ENCODE peak calls at places on chromosome 14, in five cellular contexts. S, C, V, U and N are unnamed samples.

GRCh38 chr14:75010472-75010871 is 7.8 kb downstream of the EIF2B2 start:
- DNase-seq in V (peak; percentile 46), U (no peak), S (peak; percentile 32), C (no peak), N (no peak)

GRCh38 chr14:59427653-59428578 is 37.3 kb downstream of the GPR135 start:
- DNase-seq in C (no peak), U (no peak), S (peak; percentile 27), V (peak; percentile 69), N (peak; percentile 53)

GRCh38 chr14:35331605-35332516 is 39.7 kb downstream of the PSMA6 start:
- DNase-seq in V (peak; percentile 45), S (no peak), C (peak; percentile 47), U (no peak), N (no peak)

GRCh38 chr14:34711169-34711568 is 3.2 kb downstream of the CFL2 start:
- DNase-seq in S (peak; percentile 73), V (peak; percentile 78), C (peak; percentile 86), U (no peak), N (peak; percentile 77)

GRCh38 chr14:69261761-69262331 is 1.9 kb downstream of the GALNT16 start:
- DNase-seq in V (no peak), U (peak; percentile 42), C (no peak), S (peak; percentile 60), N (peak; percentile 16)

GRCh38 chr14:52829527-52829926 is 38.1 kb upstream of the GNPNAT1 start:
- DNase-seq in U (no peak), S (no peak), V (no peak), C (no peak), N (no peak)

GRCh38 chr14:99758121-99758871 is 34.9 kb upstream of the EML1 start:
- DNase-seq in U (peak; percentile 32), C (peak; percentile 94), S (peak; percentile 87), V (peak; percentile 67), N (peak; percentile 76)

GRCh38 chr14:23539209-23539866 is 12.2 kb downstream of the ZFHX2 start:
- DNase-seq in C (peak; percentile 31), U (peak; percentile 90), V (peak; percentile 47), S (peak; percentile 66), N (peak; percentile 67)

GRCh38 chr14:56339855-56340701 is 221.9 kb downstream of the PELI2 start:
- DNase-seq in S (peak; percentile 89), C (peak; percentile 89), U (peak; percentile 79), V (peak; percentile 97), N (peak; percentile 67)

GRCh38 chr14:101215936-101216335 is 312.4 kb upstream of the RTL1 start:
- DNase-seq in C (no peak), V (no peak), U (peak; percentile 0), S (no peak), N (no peak)

GRCh38 chr14:99378782-99379214 is 101.9 kb downstream of the SETD3 start:
- DNase-seq in U (no peak), C (peak; percentile 16), S (peak; percentile 71), V (no peak), N (peak; percentile 41)